ENCODE peak calls at places on chromosome 14, in eight cellular contexts. A is ecto neural progenitor cell; D is NCI-H1105 treated with DMSO at 0.1 percent for 48 hours; X is stimulated activated CD8-positive, alpha-beta memory T cell treated with anti-CD3 and anti-CD28 coated beads, Interleukin-7, amount 100 ng/mL, for 48 hours; C is ELF-1; H is activated naive CD4-positive, alpha-beta T cell treated with anti-CD3 and anti-CD28 coated beads, Interleukin-2, amount 50 U/mL, for 72 hours; G is H54; W is HT-29. T is an unnamed sample.

GRCh38 chr14:94936901-94937321 is 167.0 kb upstream of the GSC start:
- DNase-seq in A (no peak), D (no peak), X (no peak), C (peak; percentile 11), H (no peak), G (no peak), W (no peak), T (no peak)

GRCh38 chr14:64639340-64639821 is 64.8 kb upstream of the PLEKHG3 start:
- DNase-seq in A (no peak), D (no peak), X (no peak), C (peak; percentile 77), H (no peak), G (no peak), W (no peak), T (no peak)

GRCh38 chr14:75513911-75514672 is 8.2 kb upstream of the BATF start:
- DNase-seq in A (no peak), D (no peak), X (no peak), C (peak; percentile 26), H (no peak), G (no peak), W (no peak), T (no peak)

GRCh38 chr14:72142328-72142727 is 210.1 kb downstream of the RGS6 start:
- DNase-seq in A (no peak), D (no peak), X (no peak), C (no peak), H (no peak), G (no peak), W (no peak), T (no peak)

GRCh38 chr14:22646570-22647254 is 2.6 kb upstream of the OR6J1 start:
- DNase-seq in A (no peak), D (no peak), X (no peak), C (no peak), H (no peak), G (no peak), W (no peak), T (no peak)

GRCh38 chr14:94213021-94213420 is 38.9 kb downstream of the PPP4R4 start:
- DNase-seq in A (no peak), D (no peak), X (no peak), C (no peak), H (no peak), G (no peak), W (no peak), T (no peak)

GRCh38 chr14:68916358-68916757 is 62.7 kb downstream of the ACTN1 start:
- DNase-seq in A (no peak), D (no peak), X (no peak), C (no peak), H (no peak), G (no peak), W (no peak), T (no peak)

GRCh38 chr14:53367631-53368030 is 214.5 kb upstream of the DDHD1 start:
- DNase-seq in A (no peak), D (no peak), X (no peak), C (no peak), H (no peak), G (no peak), W (no peak), T (no peak)

GRCh38 chr14:99529899-99530298 is 48.7 kb downstream of the CCNK start:
- DNase-seq in A (no peak), D (no peak), X (no peak), C (no peak), H (no peak), G (no peak), W (no peak), T (no peak)

T was measured in HCT116.